ENCODE peak calls at places on chromosomes 3 and 15, in ten cellular contexts. V, T, P, Y, A, H, O, W, Z and M are unnamed samples.

GRCh38 chr3:134988666-134989065 is 193.6 kb downstream of the EPHB1 start:
- DNase-seq in V (no peak), T (no peak), P (no peak), Y (no peak), A (no peak), H (no peak), O (no peak), W (no peak), Z (no peak), M (no peak)

GRCh38 chr15:48859426-48859825 is 18.5 kb upstream of the EID1 start:
- DNase-seq in V (no peak), T (no peak), P (no peak), Y (no peak), A (no peak), H (no peak), O (no peak), W (no peak), Z (no peak), M (no peak)

GRCh38 chr3:129276385-129276784 is 2.3 kb upstream of the HMCES start:
- DNase-seq in V (no peak), T (no peak), P (no peak), Y (no peak), A (no peak), H (no peak), O (no peak), W (no peak), Z (no peak), M (no peak)

GRCh38 chr3:67381667-67382272 is 272.6 kb downstream of the SUCLG2 start:
- DNase-seq in V (no peak), T (peak; percentile 10), P (no peak), Y (peak; percentile 33), A (no peak), H (peak; percentile 44), O (peak; percentile 24), W (no peak), Z (peak; percentile 42), M (no peak)

GRCh38 chr3:13231781-13232515 is 158.7 kb upstream of the IQSEC1 start:
- DNase-seq in V (no peak), T (no peak), P (no peak), Y (no peak), A (no peak), H (no peak), O (no peak), W (no peak), Z (no peak), M (no peak)

GRCh38 chr3:124620600-124621063 is 109.6 kb upstream of the UMPS start:
- DNase-seq in V (no peak), T (peak; percentile 37), P (no peak), Y (peak; percentile 46), A (no peak), H (peak; percentile 63), O (no peak), W (no peak), Z (peak; percentile 50), M (no peak)

GRCh38 chr3:52827441-52827840 is 3.0 kb downstream of the ITIH4 start:
- DNase-seq in V (no peak), T (no peak), P (no peak), Y (no peak), A (no peak), H (peak; percentile 52), O (no peak), W (no peak), Z (no peak), M (no peak)

GRCh38 chr15:70702584-70702983 is 60.8 kb downstream of the UACA start:
- DNase-seq in V (no peak), T (no peak), P (no peak), Y (no peak), A (no peak), H (no peak), O (no peak), W (no peak), Z (no peak), M (no peak)